ENCODE peak calls at places on chromosome 4, in four cellular contexts. B is GM13976, R is left ventricle myocardium inferior, M is tibial nerve. F is an unnamed sample.

GRCh38 chr4:78131403-78131802 is 74.3 kb downstream of the FRAS1 start:
- DNase-seq in B (no peak), R (no peak), M (no peak), F (no peak)

GRCh38 chr4:42655921-42656735 is 777 bp downstream of the ATP8A1 start:
- DNase-seq in B (peak; percentile 46), R (peak; percentile 40), M (no peak), F (peak; percentile 44)

GRCh38 chr4:151362404-151363164 is 37.2 kb upstream of the SH3D19 start:
- DNase-seq in B (peak; percentile 84), R (peak; percentile 76), M (peak; percentile 78), F (peak; percentile 18)

GRCh38 chr4:82500106-82500738 is 61.6 kb downstream of the TMEM150C start:
- DNase-seq in B (no peak), R (no peak), M (no peak), F (no peak)

GRCh38 chr4:61772116-61772515 is 572.0 kb downstream of the ADGRL3 start:
- DNase-seq in B (no peak), R (no peak), M (no peak), F (no peak)

GRCh38 chr4:151165205-151166000 is 66.0 kb downstream of the RPS3A start:
- DNase-seq in B (no peak), R (no peak), M (no peak), F (no peak)

GRCh38 chr4:13371050-13371449 is 113.1 kb downstream of the RAB28 start:
- DNase-seq in B (no peak), R (no peak), M (no peak), F (no peak)

GRCh38 chr4:16532240-16532990 is 306.1 kb upstream of the TAPT1 start:
- DNase-seq in B (no peak), R (no peak), M (no peak), F (no peak)

GRCh38 chr4:99205104-99205979 is 13.7 kb downstream of the ADH6 start:
- DNase-seq in B (no peak), R (no peak), M (no peak), F (no peak)

GRCh38 chr4:103429283-103429682 is 231.1 kb upstream of the CENPE start:
- DNase-seq in B (peak; percentile 28), R (no peak), M (no peak), F (no peak)

GRCh38 chr4:176261018-176261417 is 8.0 kb downstream of the ASB5 start:
- DNase-seq in B (no peak), R (no peak), M (no peak), F (no peak)

GRCh38 chr4:80207172-80207583 is 9.9 kb downstream of the PRDM8 start:
- DNase-seq in B (no peak), R (no peak), M (no peak), F (no peak)

GRCh38 chr4:174490356-174490969 is 31.8 kb downstream of the HPGD start:
- DNase-seq in B (no peak), R (no peak), M (no peak), F (no peak)

GRCh38 chr4:10492486-10492885 is 35.3 kb upstream of the ZNF518B start:
- DNase-seq in B (no peak), R (no peak), M (no peak), F (no peak)

GRCh38 chr4:153159728-153160221 is 44.5 kb upstream of the TRIM2 start:
- DNase-seq in B (no peak), R (no peak), M (no peak), F (no peak)

GRCh38 chr4:8311096-8312068 is 41.8 kb downstream of the HTRA3 start:
- DNase-seq in B (no peak), R (no peak), M (no peak), F (no peak)

GRCh38 chr4:74632634-74633033 is 161.7 kb downstream of the BTC start:
- DNase-seq in B (no peak), R (no peak), M (no peak), F (no peak)

GRCh38 chr4:174948826-174949225 is 30.7 kb downstream of the ADAM29 start:
- DNase-seq in B (no peak), R (no peak), M (no peak), F (no peak)

GRCh38 chr4:89800527-89801103 is 36.3 kb downstream of the SNCA start:
- DNase-seq in B (no peak), R (no peak), M (no peak), F (no peak)

GRCh38 chr4:85925071-85925470 is 434.8 kb downstream of the MAPK10 start:
- DNase-seq in B (no peak), R (no peak), M (no peak), F (no peak)

GRCh38 chr4:185211035-185211434 is 1.6 kb downstream of the SNX25 start:
- DNase-seq in B (no peak), R (no peak), M (no peak), F (no peak)

GRCh38 chr4:185212566-185212965 is 3.2 kb downstream of the SNX25 start:
- DNase-seq in B (no peak), R (no peak), M (no peak), F (no peak)

GRCh38 chr4:185211641-185212040 is 2.2 kb downstream of the SNX25 start:
- DNase-seq in B (no peak), R (no peak), M (no peak), F (no peak)

GRCh38 chr4:185210102-185210981 is 944 bp downstream of the SNX25 start:
- DNase-seq in B (no peak), R (peak; percentile 38), M (no peak), F (peak; percentile 33)

DNA sequence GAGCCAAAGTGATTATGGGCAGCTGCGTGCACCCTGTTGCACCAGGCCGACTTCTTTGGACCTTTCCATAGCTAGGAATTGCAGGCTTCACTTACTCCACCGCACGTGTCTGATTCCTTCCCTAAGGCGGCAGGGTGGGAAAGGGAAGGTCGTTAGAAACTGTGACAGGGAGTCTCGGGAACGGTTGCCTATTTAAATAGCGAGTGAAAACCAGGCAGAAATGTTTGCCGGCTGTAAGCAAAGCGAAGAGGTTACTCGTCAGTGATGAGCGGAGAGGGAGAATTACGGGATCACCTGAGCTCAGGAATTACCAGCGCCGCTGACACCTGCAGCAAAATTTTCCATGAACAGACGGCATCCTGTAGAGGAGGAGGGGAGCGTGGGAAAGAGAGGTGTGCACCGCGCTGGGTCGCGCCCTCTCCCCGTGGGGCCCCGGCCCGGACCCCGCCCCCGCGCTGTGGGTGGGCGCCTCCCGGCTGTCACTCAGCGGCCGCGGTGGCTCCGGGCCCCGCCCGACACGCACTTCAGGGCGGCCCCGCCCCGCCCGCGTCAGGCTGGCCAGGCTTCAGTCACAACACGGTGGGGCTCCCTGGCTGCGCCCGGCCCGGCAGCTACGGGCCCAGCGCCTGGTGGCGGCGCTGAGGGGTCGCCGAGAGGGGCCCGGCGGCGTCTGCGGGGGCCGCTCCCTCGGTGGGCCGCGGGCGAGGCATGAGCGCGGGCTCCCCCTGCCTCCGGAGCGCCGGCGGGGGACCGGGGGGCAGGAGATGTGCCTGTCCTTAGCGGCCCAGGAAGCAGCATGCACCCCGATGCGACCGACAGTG is at the start of gene SNX25:
- DNase-seq in B (peak; percentile 93), R (peak; percentile 90), M (peak; percentile 70), F (peak; percentile 79)
- TF ChIP-seq CTCF in B (peak; percentile 60), R (peak; percentile 48), M (peak; percentile 70), F (no peak)

GRCh38 chr4:129708776-129709175 is 612.8 kb downstream of the C4orf33 start:
- DNase-seq in B (no peak), R (no peak), M (no peak), F (no peak)
- TF ChIP-seq CTCF in B (no peak), R (no peak), M (no peak), F (no peak)

GRCh38 chr4:39978378-39978775 is 666 bp upstream of the PDS5A start:
- DNase-seq in B (no peak), R (no peak), M (no peak), F (no peak)

GRCh38 chr4:39977489-39978377 is at the start of gene PDS5A:
- DNase-seq in B (peak; percentile 97), R (peak; percentile 90), M (peak; percentile 69), F (peak; percentile 86)

GRCh38 chr4:39976945-39977488 is 694 bp downstream of the PDS5A start:
- DNase-seq in B (peak; percentile 60), R (no peak), M (peak; percentile 15), F (peak; percentile 47)

GRCh38 chr4:39976141-39976944 is 1.4 kb downstream of the PDS5A start:
- DNase-seq in B (peak; percentile 79), R (peak; percentile 72), M (peak; percentile 68), F (peak; percentile 57)

DNA sequence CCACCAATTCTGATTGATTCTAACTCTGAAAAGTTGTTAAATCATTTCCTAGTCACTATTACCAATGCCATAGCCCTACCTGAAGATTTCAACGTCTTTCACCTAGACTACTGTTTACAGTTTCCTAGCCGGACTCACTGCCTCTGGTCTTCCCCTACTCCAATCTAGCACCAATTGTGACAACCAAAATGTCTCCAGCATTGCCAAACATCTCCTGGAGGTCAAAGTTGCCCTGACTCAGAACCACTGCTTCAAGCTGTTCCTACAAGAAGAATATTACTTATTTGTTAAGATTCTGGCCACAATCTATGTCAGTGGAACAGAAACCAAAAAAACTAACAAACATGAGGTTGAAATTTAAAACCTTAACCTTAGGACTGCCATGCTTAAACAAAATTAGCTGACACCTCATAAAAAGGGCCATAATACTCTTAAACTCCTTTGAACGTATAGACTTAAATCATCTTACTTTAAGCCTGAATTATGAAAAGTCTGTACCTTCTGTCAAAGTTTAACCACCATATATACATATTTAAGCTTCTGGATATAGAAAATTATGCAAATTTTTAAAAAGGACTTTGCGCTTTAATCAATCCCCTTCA is 2.1 kb downstream of the PDS5A start:
- DNase-seq in B (no peak), R (no peak), M (no peak), F (no peak)
- TF ChIP-seq CTCF in B (no peak), R (no peak), M (no peak), F (no peak)

DNA sequence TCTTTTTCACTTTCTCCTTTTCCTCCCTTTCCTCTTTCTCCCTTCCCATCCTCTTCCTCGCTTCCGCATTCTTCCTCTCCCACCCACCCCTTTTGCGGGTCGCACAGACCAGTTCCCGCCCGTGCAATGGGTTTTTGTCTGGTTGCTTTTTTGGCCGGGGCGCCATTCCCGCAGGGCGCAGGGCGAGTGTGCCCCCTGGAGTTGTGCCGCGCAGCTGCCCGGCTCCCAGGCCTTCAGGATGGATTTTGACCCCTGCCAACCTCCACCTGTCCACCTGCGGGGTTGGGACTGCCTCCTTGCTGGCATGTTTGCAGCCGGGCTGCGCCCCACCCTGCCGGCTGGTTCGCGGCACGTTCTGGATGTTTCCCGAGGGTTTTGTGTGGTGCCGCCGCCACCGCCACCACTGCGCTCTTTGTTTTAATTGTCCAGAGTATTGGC is 578 bp upstream of the SEL1L3 start:
- DNase-seq in B (peak; percentile 49), R (no peak), M (no peak), F (no peak)
- TF ChIP-seq CTCF in B (no peak), R (peak; percentile 12), M (no peak), F (no peak)

GRCh38 chr4:2963185-2964076 is at the start of the genes GRK4 and NOP14:
- DNase-seq in B (peak; percentile 99), R (peak; percentile 98), M (peak; percentile 96), F (peak; percentile 94)
- TF ChIP-seq CTCF in B (no peak), R (peak; percentile 47), M (peak; percentile 67), F (peak; percentile 46)